ENCODE peak calls at places on chromosomes 4 and X, in ten cellular contexts. Q is natural killer cell, D is Calu3, L is cardiac fibroblast, Z is osteoblast, H is epithelial cell of esophagus, V is nephron progenitor cell, C is MCF 10A, Y is cardiac muscle cell, B is fibroblast of lung. X is an unnamed sample.

GRCh38 chr4:157838366-157838765 is 334.5 kb downstream of the GASK1B start:
- DNase-seq in Q (no peak), D (no peak), L (no peak), Z (no peak), H (peak), V (no peak), C (peak), Y (no peak), B (no peak), X (peak)

GRCh38 chr4:140724780-140725179 is 31.4 kb downstream of the TBC1D9 start:
- DNase-seq in Q (no peak), D (no peak), L (peak), Z (no peak), H (no peak), V (no peak), C (peak), Y (peak), B (no peak), X (no peak)

GRCh38 chr4:142373610-142374009 is 472.5 kb downstream of the INPP4B start:
- DNase-seq in Q (no peak), D (no peak), L (peak), Z (no peak), H (peak), V (no peak), C (peak), Y (no peak), B (peak), X (peak)

GRCh38 chr4:1842993-1843448 is 12.9 kb downstream of the LETM1 start:
- DNase-seq in Q (no peak), D (no peak), L (peak), Z (peak), H (no peak), V (no peak), C (peak), Y (peak), B (peak), X (no peak)

GRCh38 chr4:143287571-143287923 is 49.1 kb upstream of the GAB1 start:
- DNase-seq in Q (no peak), D (no peak), L (no peak), Z (no peak), H (no peak), V (no peak), C (no peak), Y (no peak), B (no peak), X (no peak)

GRCh38 chr4:76881375-76881774 is 16.6 kb downstream of the SOWAHB start:
- DNase-seq in Q (no peak), D (peak), L (no peak), Z (no peak), H (peak), V (no peak), C (peak), Y (no peak), B (no peak), X (peak)

GRCh38 chr4:6724461-6725111 is 8.6 kb downstream of the BLOC1S4 start:
- DNase-seq in Q (no peak), D (no peak), L (peak), Z (peak), H (no peak), V (no peak), C (no peak), Y (no peak), B (peak), X (no peak)

GRCh38 chrX:103437147-103437873 is 61.0 kb downstream of the BEX3 start:
- DNase-seq in Q (no peak), D (no peak), L (peak), Z (no peak), H (peak), V (no peak), C (no peak), Y (no peak), B (no peak), X (no peak)

GRCh38 chrX:49192722-49193328 is 6.7 kb upstream of the PRICKLE3 start:
- DNase-seq in Q (no peak), D (peak), L (peak), Z (no peak), H (peak), V (peak), C (peak), Y (peak), B (peak), X (peak)

GRCh38 chr4:63607186-63607872 is 801.9 kb downstream of the TECRL start:
- DNase-seq in Q (no peak), D (no peak), L (no peak), Z (no peak), H (no peak), V (no peak), C (no peak), Y (no peak), B (no peak), X (no peak)

GRCh38 chr4:186161138-186161537 is 30.2 kb upstream of the CYP4V2 start:
- DNase-seq in Q (no peak), D (no peak), L (no peak), Z (no peak), H (no peak), V (no peak), C (no peak), Y (no peak), B (no peak), X (no peak)

GRCh38 chr4:83535520-83535944 is 376 bp upstream of the GPAT3 start:
- DNase-seq in Q (no peak), D (peak), L (peak), Z (peak), H (peak), V (peak), C (peak), Y (peak), B (peak), X (peak)

GRCh38 chr4:25892796-25893195 is 21.2 kb upstream of the SMIM20 start:
- DNase-seq in Q (no peak), D (no peak), L (no peak), Z (no peak), H (no peak), V (no peak), C (no peak), Y (no peak), B (no peak), X (no peak)

GRCh38 chrX:8748855-8749254 is 16.9 kb upstream of the ANOS1 start:
- DNase-seq in Q (no peak), D (peak), L (peak), Z (no peak), H (peak), V (peak), C (peak), Y (peak), B (peak), X (peak)
- TF ChIP-seq CTCF in Q (peak), D (peak), L (peak), Z (peak), H (peak), V (peak), C (peak), Y (peak), B (peak), X (peak)

DNA sequence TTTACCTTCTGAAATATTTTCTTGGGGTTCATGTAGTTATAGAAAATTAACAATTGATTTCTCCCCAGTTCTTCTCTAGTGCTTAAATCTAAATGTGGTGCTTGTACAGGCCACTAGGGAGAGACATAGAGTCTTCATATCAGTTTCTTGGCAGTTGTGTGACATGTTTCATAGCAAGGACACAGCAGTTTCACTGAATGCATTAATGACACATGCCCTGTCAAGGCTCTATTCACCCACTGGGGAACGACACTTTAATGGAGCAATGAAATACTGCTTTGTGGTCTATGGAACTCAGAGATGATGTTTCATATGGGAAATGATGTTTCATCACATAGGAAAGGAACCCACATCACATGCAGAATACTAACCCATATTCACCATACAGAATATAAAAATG is 2.8 kb downstream of the VEGFC start:
- DNase-seq in Q (no peak), D (no peak), L (peak), Z (peak), H (peak), V (no peak), C (peak), Y (peak), B (peak), X (peak)
- TF ChIP-seq CTCF in Q (no peak), D (peak), L (peak), Z (peak), H (peak), V (peak), C (peak), Y (peak), B (peak), X (peak)

DNA sequence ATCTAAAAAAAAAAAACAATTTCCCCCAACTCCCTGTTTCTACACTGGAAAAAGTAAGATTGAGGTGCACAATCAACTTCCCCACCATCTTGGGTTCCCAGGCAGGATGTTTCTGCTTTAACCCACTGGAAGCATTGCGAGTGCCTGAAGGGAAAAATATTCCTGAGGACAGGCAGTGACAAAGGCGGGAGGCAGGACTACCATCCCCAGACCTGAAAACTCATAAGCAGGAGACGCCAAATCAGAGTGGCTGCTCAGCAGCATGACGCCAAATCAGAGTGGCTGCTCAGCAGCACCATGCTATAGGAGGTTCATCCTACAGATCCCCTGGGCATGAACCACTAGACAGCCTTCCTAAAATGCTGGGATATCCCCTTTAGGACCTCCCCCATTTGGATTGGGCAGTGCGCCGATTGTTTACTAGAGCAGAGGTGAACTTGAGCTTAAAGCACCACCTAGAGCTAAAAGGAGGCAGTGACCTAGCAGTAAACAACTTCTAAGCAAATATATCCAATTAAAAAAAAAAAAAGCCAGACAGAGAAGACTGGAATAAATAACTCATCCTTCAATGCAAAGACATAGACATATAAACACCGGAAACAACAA is 35.0 kb upstream of the GK start:
- DNase-seq in Q (no peak), D (peak), L (peak), Z (no peak), H (peak), V (no peak), C (no peak), Y (peak), B (no peak), X (peak)
- TF ChIP-seq CTCF in Q (no peak), D (no peak), L (no peak), Z (no peak), H (no peak), V (no peak), C (no peak), Y (no peak), B (no peak), X (no peak)

GRCh38 chr4:176339936-176340761 is 20.4 kb downstream of the SPCS3 start:
- DNase-seq in Q (no peak), D (no peak), L (peak), Z (peak), H (no peak), V (no peak), C (no peak), Y (no peak), B (peak), X (peak)

GRCh38 chr4:176342384-176342783 is 22.6 kb downstream of the SPCS3 start:
- DNase-seq in Q (no peak), D (no peak), L (no peak), Z (peak), H (no peak), V (no peak), C (no peak), Y (no peak), B (no peak), X (no peak)

GRCh38 chr4:176335421-176335820 is 15.7 kb downstream of the SPCS3 start:
- DNase-seq in Q (no peak), D (no peak), L (peak), Z (no peak), H (peak), V (no peak), C (no peak), Y (peak), B (peak), X (peak)

GRCh38 chr4:176343286-176343685 is 23.5 kb downstream of the SPCS3 start:
- DNase-seq in Q (no peak), D (no peak), L (no peak), Z (no peak), H (no peak), V (no peak), C (no peak), Y (no peak), B (no peak), X (no peak)

GRCh38 chr4:176340871-176341685 is 21.3 kb downstream of the SPCS3 start:
- DNase-seq in Q (no peak), D (peak), L (peak), Z (peak), H (peak), V (peak), C (peak), Y (peak), B (peak), X (peak)
- TF ChIP-seq CTCF in Q (peak), D (no peak), L (peak), Z (peak), H (peak), V (peak), C (peak), Y (peak), B (peak), X (peak)